ENCODE peak calls at places on chromosome 2, in eight cellular contexts. K is esophagus muscularis mucosa, T is dorsolateral prefrontal cortex, D is GM23338, C is kidney, N is right atrium auricular region, Q is neural progenitor cell, P is upper lobe of right lung. L is an unnamed sample.

GRCh38 chr2:143955416-143956075 is 564.4 kb downstream of the ZEB2 start:
- DNase-seq in K (no peak), T (no peak), D (no peak), C (no peak), N (no peak), Q (no peak), P (no peak), L (no peak)

GRCh38 chr2:204842731-204843490 is 297.6 kb downstream of the PARD3B start:
- DNase-seq in K (no peak), T (peak; percentile 54), D (no peak), C (no peak), N (peak; percentile 71), Q (no peak), P (no peak), L (peak; percentile 26)

GRCh38 chr2:156619021-156619539 is 182.9 kb downstream of the GPD2 start:
- DNase-seq in K (no peak), T (no peak), D (no peak), C (no peak), N (no peak), Q (no peak), P (no peak), L (no peak)

GRCh38 chr2:9065901-9066300 is 62.4 kb upstream of the MBOAT2 start:
- DNase-seq in K (no peak), T (no peak), D (no peak), C (no peak), N (no peak), Q (no peak), P (no peak), L (no peak)

GRCh38 chr2:236557894-236558532 is 11.6 kb upstream of the ACKR3 start:
- DNase-seq in K (no peak), T (no peak), D (peak; percentile 47), C (no peak), N (no peak), Q (no peak), P (no peak), L (no peak)

GRCh38 chr2:196354186-196354585 is 182.8 kb upstream of the STK17B start:
- DNase-seq in K (peak; percentile 47), T (no peak), D (no peak), C (peak; percentile 58), N (no peak), Q (no peak), P (no peak), L (no peak)

GRCh38 chr2:157919181-157919580 is 43.1 kb upstream of the ACVR1 start:
- DNase-seq in K (no peak), T (no peak), D (no peak), C (no peak), N (no peak), Q (no peak), P (no peak), L (no peak)

GRCh38 chr2:178280261-178280852 is 86.0 kb downstream of the OSBPL6 start:
- DNase-seq in K (no peak), T (no peak), D (peak; percentile 67), C (no peak), N (no peak), Q (peak; percentile 20), P (no peak), L (no peak)

GRCh38 chr2:147384659-147385058 is 460.2 kb upstream of the ACVR2A start:
- DNase-seq in K (no peak), T (no peak), D (no peak), C (no peak), N (no peak), Q (no peak), P (no peak), L (no peak)

GRCh38 chr2:54514819-54515569 is 58.9 kb downstream of the SPTBN1 start:
- DNase-seq in K (no peak), T (no peak), D (no peak), C (no peak), N (no peak), Q (no peak), P (no peak), L (no peak)

GRCh38 chr2:99354060-99354459 is 16.9 kb downstream of the EIF5B start:
- DNase-seq in K (no peak), T (no peak), D (no peak), C (no peak), N (no peak), Q (no peak), P (no peak), L (no peak)

GRCh38 chr2:23426284-23426905 is 41.4 kb downstream of the KLHL29 start:
- DNase-seq in K (no peak), T (no peak), D (no peak), C (peak; percentile 39), N (peak; percentile 81), Q (no peak), P (no peak), L (no peak)

GRCh38 chr2:72824224-72824842 is 1.5 kb downstream of the EXOC6B start:
- DNase-seq in K (no peak), T (no peak), D (peak; percentile 20), C (no peak), N (no peak), Q (no peak), P (no peak), L (peak; percentile 41)

GRCh38 chr2:241813080-241813805 is 4.2 kb downstream of the NEU4 start:
- DNase-seq in K (no peak), T (no peak), D (no peak), C (peak; percentile 74), N (no peak), Q (no peak), P (peak; percentile 66), L (no peak)

GRCh38 chr2:104028066-104028465 is 825.8 kb upstream of the POU3F3 start:
- DNase-seq in K (no peak), T (no peak), D (no peak), C (no peak), N (no peak), Q (no peak), P (no peak), L (no peak)

GRCh38 chr2:71702071-71702970 is 249.0 kb downstream of the DYSF start:
- DNase-seq in K (no peak), T (peak; percentile 29), D (no peak), C (peak; percentile 52), N (no peak), Q (no peak), P (peak; percentile 55), L (no peak)

GRCh38 chr2:50849205-50849604 is 182.7 kb downstream of the NRXN1 start:
- DNase-seq in K (no peak), T (no peak), D (peak; percentile 38), C (no peak), N (no peak), Q (no peak), P (no peak), L (no peak)

GRCh38 chr2:44135771-44136170 is 32.9 kb upstream of the PPM1B start:
- DNase-seq in K (no peak), T (no peak), D (peak; percentile 18), C (no peak), N (no peak), Q (no peak), P (no peak), L (no peak)

GRCh38 chr2:9782197-9782719 is 61.0 kb upstream of the TAF1B start:
- DNase-seq in K (no peak), T (no peak), D (no peak), C (peak; percentile 86), N (no peak), Q (no peak), P (peak; percentile 61), L (peak; percentile 82)

GRCh38 chr2:10271946-10272345 is 30.8 kb upstream of the HPCAL1 start:
- DNase-seq in K (no peak), T (peak; percentile 12), D (no peak), C (peak; percentile 46), N (no peak), Q (no peak), P (peak; percentile 48), L (no peak)

GRCh38 chr2:95357717-95358280 is 44.7 kb upstream of the FAHD2A start:
- DNase-seq in K (no peak), T (peak; percentile 23), D (no peak), C (peak; percentile 49), N (no peak), Q (no peak), P (peak; percentile 30), L (no peak)

GRCh38 chr2:141201161-141201560 is 929.7 kb downstream of the LRP1B start:
- DNase-seq in K (no peak), T (no peak), D (no peak), C (no peak), N (no peak), Q (no peak), P (no peak), L (no peak)

GRCh38 chr2:141199711-141200110 is 931.1 kb downstream of the LRP1B start:
- DNase-seq in K (no peak), T (no peak), D (no peak), C (no peak), N (no peak), Q (no peak), P (no peak), L (no peak)

GRCh38 chr2:141195087-141195486 is 935.7 kb downstream of the LRP1B start:
- DNase-seq in K (no peak), T (no peak), D (no peak), C (no peak), N (no peak), Q (no peak), P (no peak), L (no peak)

GRCh38 chr2:141200191-141200590 is 930.6 kb downstream of the LRP1B start:
- DNase-seq in K (no peak), T (no peak), D (no peak), C (no peak), N (no peak), Q (no peak), P (no peak), L (no peak)
- H3K27ac ChIP-seq in K (no peak overlapping the region), T (no peak overlapping the region), D (no peak overlapping the region), C (no peak overlapping the region), N (no peak overlapping the region), Q (no peak overlapping the region), P (no peak overlapping the region), L (no peak overlapping the region)

GRCh38 chr2:217987391-217987790 is 15.4 kb downstream of the TNS1 start:
- DNase-seq in K (no peak), T (no peak), D (no peak), C (no peak), N (no peak), Q (no peak), P (peak; percentile 55), L (no peak)
- H3K27ac ChIP-seq in K (peak overlapping the region; percentile 77), T (no peak overlapping the region), D (no peak overlapping the region), C (peak overlapping the region; percentile 90), N (peak overlapping the region; percentile 80), Q (no peak overlapping the region), P (peak overlapping the region; percentile 37), L (no peak overlapping the region)

DNA sequence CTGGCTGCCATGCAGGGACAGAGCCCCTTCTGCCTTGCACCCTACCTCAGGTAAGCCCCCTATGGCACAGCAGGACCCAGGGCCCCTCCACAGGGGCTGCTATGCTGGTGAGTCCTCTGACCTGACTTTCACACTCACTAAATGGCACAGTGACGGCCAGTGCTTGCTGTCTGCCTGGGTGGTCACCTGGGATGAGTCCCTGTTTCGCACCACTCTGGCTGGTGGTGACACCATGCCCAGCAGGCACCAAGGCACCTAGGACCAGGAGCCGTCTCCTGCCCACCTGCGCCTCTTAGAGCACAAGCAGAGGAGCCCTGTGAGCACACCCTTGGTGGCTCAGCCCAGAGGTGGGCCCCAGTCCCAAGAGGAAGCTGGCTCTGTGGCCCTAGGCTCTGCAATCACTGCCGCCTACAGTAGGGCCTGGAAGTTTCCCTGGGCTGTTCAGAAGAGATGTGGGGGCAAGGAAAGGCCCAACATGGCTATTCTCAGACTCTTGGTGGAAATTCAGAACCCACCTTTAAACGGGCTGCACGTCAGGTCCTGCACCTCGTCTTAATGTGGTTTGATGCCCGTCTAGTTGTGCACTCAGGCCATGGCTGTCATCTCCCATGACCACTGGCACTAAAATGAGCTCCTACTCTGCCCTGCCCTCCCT is 96.0 kb downstream of the PLB1 start:
- DNase-seq in K (no peak), T (no peak), D (no peak), C (peak; percentile 47), N (no peak), Q (no peak), P (peak; percentile 47), L (no peak)
- H3K27ac ChIP-seq in K (no peak overlapping the region), T (no peak overlapping the region), D (no peak overlapping the region), C (no peak overlapping the region), N (no peak overlapping the region), Q (no peak overlapping the region), P (no peak overlapping the region), L (no peak overlapping the region)

GRCh38 chr2:20150110-20150706 is 74.7 kb downstream of the SDC1 start:
- DNase-seq in K (no peak), T (no peak), D (no peak), C (no peak), N (no peak), Q (no peak), P (no peak), L (no peak)
- H3K27ac ChIP-seq in K (no peak overlapping the region), T (no peak overlapping the region), D (peak overlapping the region; percentile 22), C (no peak overlapping the region), N (no peak overlapping the region), Q (no peak overlapping the region), P (no peak overlapping the region), L (no peak overlapping the region)